ENCODE peak calls at places on chromosomes 13 and 19, in nine cellular contexts. One of them, this sample, is unnamed.

GRCh38 chr19:29287061-29287460 is 74.1 kb upstream of the UQCRFS1 start:
- DNase-seq in RWPE1: no peak
- DNase-seq in neural progenitor cell: no peak
- DNase-seq in suprapubic skin: peak; percentile 26
- DNase-seq in prostate gland: no peak
- DNase-seq in IMR-90: no peak
- DNase-seq in A549: no peak
- DNase-seq in tibial artery: no peak
- DNase-seq in Peyer's patch: no peak
- DNase-seq in this sample: no peak

GRCh38 chr13:88622362-88622973 is 951.3 kb downstream of the SLITRK5 start:
- DNase-seq in RWPE1: no peak
- DNase-seq in neural progenitor cell: no peak
- DNase-seq in suprapubic skin: no peak
- DNase-seq in prostate gland: no peak
- DNase-seq in IMR-90: no peak
- DNase-seq in A549: no peak
- DNase-seq in tibial artery: no peak
- DNase-seq in Peyer's patch: no peak
- DNase-seq in this sample: no peak

GRCh38 chr13:39596685-39597084 is 6.3 kb downstream of the LHFPL6 start:
- DNase-seq in RWPE1: no peak
- DNase-seq in neural progenitor cell: no peak
- DNase-seq in suprapubic skin: no peak
- DNase-seq in prostate gland: no peak
- DNase-seq in IMR-90: no peak
- DNase-seq in A549: no peak
- DNase-seq in tibial artery: no peak
- DNase-seq in Peyer's patch: no peak
- DNase-seq in this sample: no peak

GRCh38 chr19:29530549-29531457 is 5.0 kb downstream of the VSTM2B start:
- DNase-seq in RWPE1: no peak
- DNase-seq in neural progenitor cell: peak; percentile 54
- DNase-seq in suprapubic skin: no peak
- DNase-seq in prostate gland: no peak
- DNase-seq in IMR-90: no peak
- DNase-seq in A549: no peak
- DNase-seq in tibial artery: no peak
- DNase-seq in Peyer's patch: peak; percentile 27
- DNase-seq in this sample: no peak

GRCh38 chr13:80527400-80527799 is 186.5 kb upstream of the SPRY2 start:
- DNase-seq in RWPE1: no peak
- DNase-seq in neural progenitor cell: no peak
- DNase-seq in suprapubic skin: no peak
- DNase-seq in prostate gland: no peak
- DNase-seq in IMR-90: no peak
- DNase-seq in A549: no peak
- DNase-seq in tibial artery: no peak
- DNase-seq in Peyer's patch: no peak
- DNase-seq in this sample: no peak

GRCh38 chr19:45668342-45668871 is 386 bp downstream of the GIPR start:
- DNase-seq in RWPE1: no peak
- DNase-seq in neural progenitor cell: no peak
- DNase-seq in suprapubic skin: no peak
- DNase-seq in prostate gland: no peak
- DNase-seq in IMR-90: no peak
- DNase-seq in A549: no peak
- DNase-seq in tibial artery: no peak
- DNase-seq in Peyer's patch: no peak
- DNase-seq in this sample: no peak

GRCh38 chr13:35208587-35208986 is 266.5 kb downstream of the NBEA start:
- DNase-seq in RWPE1: no peak
- DNase-seq in neural progenitor cell: no peak
- DNase-seq in suprapubic skin: no peak
- DNase-seq in prostate gland: no peak
- DNase-seq in IMR-90: no peak
- DNase-seq in A549: no peak
- DNase-seq in tibial artery: no peak
- DNase-seq in Peyer's patch: no peak
- DNase-seq in this sample: no peak

GRCh38 chr19:4720037-4720700 is 3.5 kb downstream of the DPP9 start:
- DNase-seq in RWPE1: no peak
- DNase-seq in neural progenitor cell: no peak
- DNase-seq in suprapubic skin: no peak
- DNase-seq in prostate gland: no peak
- DNase-seq in IMR-90: no peak
- DNase-seq in A549: no peak
- DNase-seq in tibial artery: no peak
- DNase-seq in Peyer's patch: no peak
- DNase-seq in this sample: no peak

GRCh38 chr19:29753190-29753933 is 38.3 kb upstream of the C19orf12 start:
- DNase-seq in RWPE1: no peak
- DNase-seq in neural progenitor cell: no peak
- DNase-seq in suprapubic skin: no peak
- DNase-seq in prostate gland: no peak
- DNase-seq in IMR-90: no peak
- DNase-seq in A549: no peak
- DNase-seq in tibial artery: no peak
- DNase-seq in Peyer's patch: no peak
- DNase-seq in this sample: no peak

GRCh38 chr13:97076898-97077297 is 82.6 kb upstream of the OXGR1 start:
- DNase-seq in RWPE1: no peak
- DNase-seq in neural progenitor cell: peak; percentile 23
- DNase-seq in suprapubic skin: no peak
- DNase-seq in prostate gland: no peak
- DNase-seq in IMR-90: no peak
- DNase-seq in A549: no peak
- DNase-seq in tibial artery: peak; percentile 37
- DNase-seq in Peyer's patch: no peak
- DNase-seq in this sample: no peak

GRCh38 chr13:100184095-100184494 is 95.2 kb downstream of the PCCA start:
- DNase-seq in RWPE1: no peak
- DNase-seq in neural progenitor cell: no peak
- DNase-seq in suprapubic skin: no peak
- DNase-seq in prostate gland: no peak
- DNase-seq in IMR-90: no peak
- DNase-seq in A549: no peak
- DNase-seq in tibial artery: no peak
- DNase-seq in Peyer's patch: no peak
- DNase-seq in this sample: no peak

GRCh38 chr13:34671136-34671535 is 270.9 kb upstream of the NBEA start:
- DNase-seq in RWPE1: no peak
- DNase-seq in neural progenitor cell: no peak
- DNase-seq in suprapubic skin: no peak
- DNase-seq in prostate gland: peak; percentile 14
- DNase-seq in IMR-90: no peak
- DNase-seq in A549: no peak
- DNase-seq in tibial artery: peak; percentile 40
- DNase-seq in Peyer's patch: no peak
- DNase-seq in this sample: no peak

GRCh38 chr13:71358218-71358617 is 508.8 kb downstream of the DACH1 start:
- DNase-seq in RWPE1: peak; percentile 8
- DNase-seq in neural progenitor cell: no peak
- DNase-seq in suprapubic skin: no peak
- DNase-seq in prostate gland: no peak
- DNase-seq in IMR-90: no peak
- DNase-seq in A549: no peak
- DNase-seq in tibial artery: no peak
- DNase-seq in Peyer's patch: no peak
- DNase-seq in this sample: no peak

GRCh38 chr19:10927691-10928562 is 512 bp downstream of the YIPF2 start:
- DNase-seq in RWPE1: no peak
- DNase-seq in neural progenitor cell: no peak
- DNase-seq in suprapubic skin: no peak
- DNase-seq in prostate gland: no peak
- DNase-seq in IMR-90: no peak
- DNase-seq in A549: no peak
- DNase-seq in tibial artery: no peak
- DNase-seq in Peyer's patch: no peak
- DNase-seq in this sample: no peak

GRCh38 chr19:1270168-1270853 is 1.2 kb downstream of the CIRBP start:
- DNase-seq in RWPE1: no peak
- DNase-seq in neural progenitor cell: no peak
- DNase-seq in suprapubic skin: no peak
- DNase-seq in prostate gland: peak; percentile 52
- DNase-seq in IMR-90: no peak
- DNase-seq in A549: no peak
- DNase-seq in tibial artery: no peak
- DNase-seq in Peyer's patch: no peak
- DNase-seq in this sample: no peak

GRCh38 chr19:46076951-46077814 is 36.4 kb upstream of the IGFL4 start:
- DNase-seq in RWPE1: peak; percentile 92
- DNase-seq in neural progenitor cell: peak; percentile 94
- DNase-seq in suprapubic skin: no peak
- DNase-seq in prostate gland: peak; percentile 46
- DNase-seq in IMR-90: peak; percentile 79
- DNase-seq in A549: peak; percentile 95
- DNase-seq in tibial artery: peak; percentile 21
- DNase-seq in Peyer's patch: peak; percentile 66
- DNase-seq in this sample: no peak

GRCh38 chr19:47309038-47309437 is 623 bp upstream of the C5AR1 start:
- DNase-seq in RWPE1: no peak
- DNase-seq in neural progenitor cell: no peak
- DNase-seq in suprapubic skin: no peak
- DNase-seq in prostate gland: no peak
- DNase-seq in IMR-90: no peak
- DNase-seq in A549: no peak
- DNase-seq in tibial artery: peak; percentile 34
- DNase-seq in Peyer's patch: no peak
- DNase-seq in this sample: no peak

GRCh38 chr13:76016799-76017198 is 380.7 kb downstream of the LMO7 start:
- DNase-seq in RWPE1: no peak
- DNase-seq in neural progenitor cell: peak; percentile 30
- DNase-seq in suprapubic skin: no peak
- DNase-seq in prostate gland: no peak
- DNase-seq in IMR-90: peak; percentile 23
- DNase-seq in A549: no peak
- DNase-seq in tibial artery: no peak
- DNase-seq in Peyer's patch: no peak
- DNase-seq in this sample: no peak

GRCh38 chr13:44303681-44304432 is 69.8 kb upstream of the SERP2 start:
- DNase-seq in RWPE1: no peak
- DNase-seq in neural progenitor cell: no peak
- DNase-seq in suprapubic skin: no peak
- DNase-seq in prostate gland: no peak
- DNase-seq in IMR-90: no peak
- DNase-seq in A549: no peak
- DNase-seq in tibial artery: peak; percentile 58
- DNase-seq in Peyer's patch: no peak
- DNase-seq in this sample: peak; percentile 87

GRCh38 chr19:34118879-34119748 is 53.2 kb upstream of the LSM14A start:
- DNase-seq in RWPE1: no peak
- DNase-seq in neural progenitor cell: no peak
- DNase-seq in suprapubic skin: no peak
- DNase-seq in prostate gland: no peak
- DNase-seq in IMR-90: no peak
- DNase-seq in A549: no peak
- DNase-seq in tibial artery: no peak
- DNase-seq in Peyer's patch: no peak
- DNase-seq in this sample: no peak

DNA sequence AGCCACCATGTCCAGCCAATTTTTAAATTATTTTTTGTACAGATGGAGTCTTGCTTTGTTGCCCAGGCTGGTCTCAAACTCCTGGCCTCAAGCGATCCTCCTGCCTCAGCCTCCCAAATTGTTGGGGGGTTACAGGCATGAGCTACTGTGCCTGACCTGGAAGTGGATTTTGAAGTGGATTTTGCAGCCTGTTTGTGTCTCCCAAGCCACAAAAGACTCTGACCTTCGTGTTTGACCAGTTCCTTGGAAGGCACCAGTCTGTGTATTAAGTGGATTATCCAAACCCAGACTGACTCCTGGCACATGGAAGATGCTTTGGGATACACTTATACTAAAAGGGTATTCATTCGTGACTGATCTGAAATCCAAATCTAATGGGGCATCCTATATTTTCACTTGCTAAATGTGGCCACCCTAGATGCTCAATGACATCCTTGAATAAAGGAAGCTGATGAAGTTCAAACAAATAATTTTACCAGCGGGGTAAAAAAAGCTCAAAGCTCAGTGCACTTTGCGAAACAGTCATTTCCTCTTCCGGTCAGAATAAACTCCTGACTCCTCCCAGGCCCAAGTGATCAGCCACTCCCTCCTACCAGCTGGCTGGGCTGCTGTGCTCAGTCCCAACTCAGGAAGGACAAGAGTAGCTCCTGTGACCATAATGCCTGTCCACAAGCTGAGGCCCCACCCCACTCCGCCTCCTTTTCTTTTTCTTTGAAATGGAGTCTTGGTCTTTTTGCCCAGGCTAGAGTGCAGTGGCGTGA is 32.6 kb upstream of the GATAD2A start:
- DNase-seq in RWPE1: peak; percentile 20
- DNase-seq in neural progenitor cell: no peak
- DNase-seq in suprapubic skin: no peak
- DNase-seq in prostate gland: no peak
- DNase-seq in IMR-90: peak; percentile 45
- DNase-seq in A549: peak; percentile 8
- DNase-seq in tibial artery: peak; percentile 68
- DNase-seq in Peyer's patch: peak; percentile 74
- DNase-seq in this sample: no peak
- H3K27ac ChIP-seq in RWPE1: peak overlapping the region; percentile 63
- H3K27ac ChIP-seq in neural progenitor cell: no peak overlapping the region
- H3K27ac ChIP-seq in suprapubic skin: peak overlapping the region; percentile 70
- H3K27ac ChIP-seq in prostate gland: peak overlapping the region; percentile 39
- H3K27ac ChIP-seq in IMR-90: no peak overlapping the region
- H3K27ac ChIP-seq in A549: peak overlapping the region; percentile 45
- H3K27ac ChIP-seq in tibial artery: peak overlapping the region; percentile 41
- H3K27ac ChIP-seq in Peyer's patch: peak overlapping the region; percentile 72
- H3K27ac ChIP-seq in this sample: peak overlapping the region; percentile 68

GRCh38 chr13:30115257-30115600 is 192.1 kb downstream of the KATNAL1 start:
- DNase-seq in RWPE1: no peak
- DNase-seq in neural progenitor cell: no peak
- DNase-seq in suprapubic skin: no peak
- DNase-seq in prostate gland: no peak
- DNase-seq in IMR-90: no peak
- DNase-seq in A549: no peak
- DNase-seq in tibial artery: no peak
- DNase-seq in Peyer's patch: no peak
- DNase-seq in this sample: no peak
- TF ChIP-seq CTCF in RWPE1: peak; percentile 55
- TF ChIP-seq CTCF in neural progenitor cell: no peak
- TF ChIP-seq CTCF in suprapubic skin: no peak
- TF ChIP-seq CTCF in prostate gland: no peak
- TF ChIP-seq CTCF in IMR-90: no peak
- TF ChIP-seq CTCF in A549: no peak
- TF ChIP-seq CTCF in tibial artery: no peak
- TF ChIP-seq CTCF in Peyer's patch: no peak
- TF ChIP-seq CTCF in this sample: peak; percentile 12

GRCh38 chr13:114226699-114227323 is 7.9 kb upstream of the CDC16 start:
- DNase-seq in RWPE1: peak; percentile 81
- DNase-seq in neural progenitor cell: peak; percentile 88
- DNase-seq in suprapubic skin: peak; percentile 93
- DNase-seq in prostate gland: peak; percentile 81
- DNase-seq in IMR-90: peak; percentile 79
- DNase-seq in A549: peak; percentile 60
- DNase-seq in tibial artery: peak; percentile 84
- DNase-seq in Peyer's patch: peak; percentile 86
- DNase-seq in this sample: peak; percentile 85
- H3K27ac ChIP-seq in RWPE1: peak overlapping the region; percentile 53
- H3K27ac ChIP-seq in neural progenitor cell: no peak overlapping the region
- H3K27ac ChIP-seq in suprapubic skin: no peak overlapping the region
- H3K27ac ChIP-seq in prostate gland: no peak overlapping the region
- H3K27ac ChIP-seq in IMR-90: no peak overlapping the region
- H3K27ac ChIP-seq in A549: peak overlapping the region; percentile 59
- H3K27ac ChIP-seq in tibial artery: no peak overlapping the region
- H3K27ac ChIP-seq in Peyer's patch: no peak overlapping the region
- H3K27ac ChIP-seq in this sample: no peak overlapping the region

GRCh38 chr13:23876265-23876664 is 12.9 kb downstream of the MIPEP start:
- DNase-seq in RWPE1: no peak
- DNase-seq in neural progenitor cell: peak; percentile 24
- DNase-seq in suprapubic skin: no peak
- DNase-seq in prostate gland: no peak
- DNase-seq in IMR-90: peak; percentile 23
- DNase-seq in A549: no peak
- DNase-seq in tibial artery: no peak
- DNase-seq in Peyer's patch: no peak
- DNase-seq in this sample: no peak
- TF ChIP-seq CTCF in RWPE1: peak; percentile 23
- TF ChIP-seq CTCF in neural progenitor cell: peak; percentile 54
- TF ChIP-seq CTCF in suprapubic skin: peak; percentile 33
- TF ChIP-seq CTCF in prostate gland: no peak
- TF ChIP-seq CTCF in IMR-90: peak; percentile 49
- TF ChIP-seq CTCF in A549: peak; percentile 15
- TF ChIP-seq CTCF in tibial artery: no peak
- TF ChIP-seq CTCF in Peyer's patch: peak; percentile 18
- TF ChIP-seq CTCF in this sample: no peak

This sample was measured in coronary artery.